ENCODE peak calls at places on chromosome X, in nine cellular contexts. One of them, this sample, is unnamed.

GRCh38 chrX:153609917-153610833 is 11.2 kb upstream of the CCNQ start:
- DNase-seq in HT-29: peak
- DNase-seq in GM10248: peak
- DNase-seq in ascending aorta: peak
- DNase-seq in CD4-positive, alpha-beta T cell: peak
- DNase-seq in AG09319: peak
- DNase-seq in LoVo: peak
- DNase-seq in heart left ventricle: peak
- DNase-seq in body of pancreas: peak
- DNase-seq in this sample: peak

GRCh38 chrX:99603076-99603814 is 806.8 kb downstream of the PCDH19 start:
- DNase-seq in ascending aorta: no peak
- DNase-seq in heart left ventricle: no peak
- DNase-seq in AG09319: no peak
- DNase-seq in GM10248: no peak
- DNase-seq in LoVo: no peak
- DNase-seq in body of pancreas: no peak
- DNase-seq in CD4-positive, alpha-beta T cell: no peak
- DNase-seq in HT-29: no peak
- DNase-seq in this sample: no peak

GRCh38 chrX:101686574-101686973 is 26.9 kb upstream of the ARMCX2 start:
- DNase-seq in GM10248: no peak
- DNase-seq in HT-29: no peak
- DNase-seq in heart left ventricle: no peak
- DNase-seq in CD4-positive, alpha-beta T cell: no peak
- DNase-seq in body of pancreas: no peak
- DNase-seq in LoVo: no peak
- DNase-seq in AG09319: no peak
- DNase-seq in ascending aorta: no peak
- DNase-seq in this sample: no peak

GRCh38 chrX:108019382-108019857 is 25.4 kb upstream of the VSIG1 start:
- DNase-seq in GM10248: no peak
- DNase-seq in HT-29: no peak
- DNase-seq in CD4-positive, alpha-beta T cell: peak
- DNase-seq in ascending aorta: no peak
- DNase-seq in heart left ventricle: no peak
- DNase-seq in LoVo: no peak
- DNase-seq in AG09319: no peak
- DNase-seq in body of pancreas: no peak
- DNase-seq in this sample: no peak

GRCh38 chrX:22575161-22575845 is 302.6 kb downstream of the CBLL2 start:
- DNase-seq in ascending aorta: no peak
- DNase-seq in HT-29: no peak
- DNase-seq in GM10248: no peak
- DNase-seq in body of pancreas: no peak
- DNase-seq in CD4-positive, alpha-beta T cell: no peak
- DNase-seq in LoVo: no peak
- DNase-seq in AG09319: no peak
- DNase-seq in heart left ventricle: no peak
- DNase-seq in this sample: no peak

GRCh38 chrX:93874554-93874953 is 200.5 kb downstream of the FAM133A start:
- DNase-seq in HT-29: peak
- DNase-seq in ascending aorta: no peak
- DNase-seq in AG09319: no peak
- DNase-seq in body of pancreas: peak
- DNase-seq in heart left ventricle: no peak
- DNase-seq in CD4-positive, alpha-beta T cell: no peak
- DNase-seq in GM10248: no peak
- DNase-seq in LoVo: peak
- DNase-seq in this sample: peak

GRCh38 chrX:123357941-123358340 is 173.9 kb downstream of the GRIA3 start:
- DNase-seq in heart left ventricle: no peak
- DNase-seq in HT-29: no peak
- DNase-seq in AG09319: no peak
- DNase-seq in GM10248: peak
- DNase-seq in ascending aorta: no peak
- DNase-seq in CD4-positive, alpha-beta T cell: no peak
- DNase-seq in LoVo: no peak
- DNase-seq in body of pancreas: no peak
- DNase-seq in this sample: no peak

GRCh38 chrX:40971736-40972135 is 113.5 kb upstream of the USP9X start:
- DNase-seq in AG09319: no peak
- DNase-seq in ascending aorta: no peak
- DNase-seq in LoVo: peak
- DNase-seq in body of pancreas: no peak
- DNase-seq in HT-29: no peak
- DNase-seq in CD4-positive, alpha-beta T cell: no peak
- DNase-seq in heart left ventricle: no peak
- DNase-seq in GM10248: no peak
- DNase-seq in this sample: no peak

This sample was measured in Calu3.